ENCODE peak calls at places on chromosomes 2 and 18, in nine cellular contexts. N is neural crest cell, X is GOT3, D is tibial artery, V is gastrocnemius medialis, I is AG20443, B is HT-29, T is hypothalamus, M is NCI-H1417. W is an unnamed sample.

GRCh38 chr2:137123241-137123640 is 357.9 kb downstream of the THSD7B start:
- DNase-seq in N (no peak), X (no peak), D (no peak), V (no peak), I (no peak), B (no peak), T (no peak), M (no peak), W (peak)

GRCh38 chr18:12119358-12119757 is 25.7 kb downstream of the ANKRD62 start:
- DNase-seq in N (no peak), X (no peak), D (no peak), V (no peak), I (no peak), B (no peak), T (no peak), M (no peak), W (no peak)

GRCh38 chr2:202149953-202150352 is 76.9 kb downstream of the KIAA2012 start:
- DNase-seq in N (no peak), X (no peak), D (no peak), V (no peak), I (no peak), B (no peak), T (no peak), M (no peak), W (no peak)

GRCh38 chr2:219252570-219252899 is 508 bp upstream of the TUBA4B start:
- DNase-seq in N (no peak), X (no peak), D (no peak), V (no peak), I (no peak), B (no peak), T (no peak), M (peak), W (no peak)

GRCh38 chr2:220748875-220749479 is 823.1 kb downstream of the EPHA4 start:
- DNase-seq in N (no peak), X (no peak), D (no peak), V (no peak), I (no peak), B (no peak), T (no peak), M (no peak), W (no peak)

GRCh38 chr2:203687161-203687560 is 19.3 kb upstream of the CD28 start:
- DNase-seq in N (no peak), X (no peak), D (no peak), V (no peak), I (no peak), B (no peak), T (no peak), M (no peak), W (no peak)

GRCh38 chr18:50707841-50708240 is 112.0 kb downstream of the MRO start:
- DNase-seq in N (no peak), X (no peak), D (peak), V (no peak), I (no peak), B (no peak), T (no peak), M (peak), W (no peak)

GRCh38 chr2:126998486-126998885 is 99.8 kb downstream of the TEX51 start:
- DNase-seq in N (no peak), X (no peak), D (no peak), V (no peak), I (no peak), B (no peak), T (no peak), M (no peak), W (no peak)

GRCh38 chr2:64876137-64876647 is 113.0 kb upstream of the SLC1A4 start:
- DNase-seq in N (no peak), X (no peak), D (no peak), V (no peak), I (peak), B (peak), T (no peak), M (peak), W (peak)

GRCh38 chr2:197538412-197538811 is 22.5 kb downstream of the MOB4 start:
- DNase-seq in N (no peak), X (no peak), D (no peak), V (no peak), I (no peak), B (no peak), T (no peak), M (no peak), W (no peak)

GRCh38 chr2:152861349-152861942 is 143.0 kb downstream of the ARL6IP6 start:
- DNase-seq in N (peak), X (no peak), D (no peak), V (no peak), I (peak), B (peak), T (no peak), M (peak), W (no peak)

GRCh38 chr18:23038712-23039111 is 96.6 kb upstream of the CABLES1 start:
- DNase-seq in N (no peak), X (no peak), D (no peak), V (no peak), I (peak), B (no peak), T (no peak), M (peak), W (peak)

GRCh38 chr2:172261292-172261691 is 158.6 kb upstream of the DLX2 start:
- DNase-seq in N (no peak), X (no peak), D (no peak), V (no peak), I (no peak), B (no peak), T (no peak), M (no peak), W (peak)

GRCh38 chr2:201987426-201987825 is 46.2 kb upstream of the FZD7 start:
- DNase-seq in N (no peak), X (no peak), D (no peak), V (no peak), I (no peak), B (no peak), T (no peak), M (no peak), W (no peak)

GRCh38 chr2:141586985-141587384 is 543.8 kb downstream of the LRP1B start:
- DNase-seq in N (no peak), X (no peak), D (no peak), V (no peak), I (no peak), B (no peak), T (no peak), M (no peak), W (no peak)

GRCh38 chr2:9440058-9440727 is 16.7 kb downstream of the CPSF3 start:
- DNase-seq in N (no peak), X (no peak), D (no peak), V (no peak), I (peak), B (no peak), T (no peak), M (no peak), W (no peak)